ENCODE peak calls at places on chromosomes 2 and 18, in eight cellular contexts. W is left ventricle myocardium inferior; I is G401; S is IMR-90; C is brain microvascular endothelial cell; Z is stomach; B is CD4-positive, CD25-positive, alpha-beta regulatory T cell; Y is GM19239. V is an unnamed sample.

GRCh38 chr2:64462940-64463339 is 9.0 kb downstream of the LGALSL start:
- DNase-seq in B (no peak), Z (no peak), Y (no peak), I (no peak), C (no peak), W (no peak), S (peak), V (peak)

GRCh38 chr2:42492691-42493467 is 903 bp downstream of the KCNG3 start:
- DNase-seq in W (no peak), Y (no peak), S (no peak), C (no peak), B (no peak), Z (no peak), I (no peak), V (no peak)

GRCh38 chr18:54210463-54210862 is 14.0 kb downstream of the MBD2 start:
- DNase-seq in W (no peak), B (no peak), C (no peak), Y (no peak), I (no peak), S (no peak), Z (no peak), V (no peak)

GRCh38 chr2:8298783-8299182 is 383.1 kb upstream of the ID2 start:
- DNase-seq in Y (no peak), I (peak), C (no peak), S (no peak), B (no peak), Z (no peak), W (no peak), V (no peak)

GRCh38 chr2:6017887-6018286 is 325.7 kb downstream of the SOX11 start:
- DNase-seq in Z (no peak), W (no peak), I (no peak), Y (no peak), S (no peak), B (no peak), C (no peak), V (no peak)

GRCh38 chr18:55559735-55560134 is 28.3 kb downstream of the TCF4 start:
- DNase-seq in B (no peak), Z (no peak), I (no peak), Y (no peak), W (peak), S (no peak), C (no peak), V (no peak)

GRCh38 chr2:212843409-212844199 is 305.0 kb upstream of the ERBB4 start:
- DNase-seq in I (no peak), W (no peak), S (peak), Z (no peak), Y (no peak), B (no peak), C (peak), V (peak)

GRCh38 chr2:63189026-63189425 is 138.4 kb downstream of the OTX1 start:
- DNase-seq in W (no peak), I (peak), B (no peak), S (peak), Y (peak), Z (no peak), C (peak), V (peak)

GRCh38 chr18:79677221-79677620 is 2.4 kb upstream of the CTDP1 start:
- DNase-seq in W (no peak), B (no peak), S (no peak), I (no peak), C (no peak), Y (no peak), Z (no peak), V (no peak)

GRCh38 chr18:41162781-41163180 is 792.3 kb upstream of the PIK3C3 start:
- DNase-seq in Y (no peak), I (no peak), C (no peak), Z (no peak), W (no peak), S (no peak), B (no peak), V (no peak)

GRCh38 chr2:230130668-230131364 is 62.1 kb upstream of the SLC16A14 start:
- DNase-seq in Y (no peak), C (peak), Z (no peak), S (peak), I (no peak), W (peak), B (no peak), V (peak)

GRCh38 chr18:72530622-72531021 is 13.5 kb downstream of the CBLN2 start:
- DNase-seq in Z (no peak), W (no peak), B (no peak), C (no peak), I (no peak), S (no peak), Y (no peak), V (no peak)

GRCh38 chr18:75162467-75162866 is 46.5 kb downstream of the PTGR3 start:
- DNase-seq in C (peak), W (no peak), Z (no peak), B (no peak), S (peak), Y (no peak), I (no peak), V (peak)

GRCh38 chr2:179096090-179096489 is 46.2 kb upstream of the CCDC141 start:
- DNase-seq in Y (peak), W (no peak), B (peak), I (no peak), S (no peak), C (no peak), Z (no peak), V (no peak)

GRCh38 chr2:19989681-19990415 is at the start of gene WDR35:
- DNase-seq in Z (peak), I (peak), W (peak), Y (peak), S (peak), B (peak), C (peak), V (peak)

GRCh38 chr2:96939415-96939814 is 47.0 kb downstream of the FAM178B start:
- DNase-seq in C (no peak), Y (no peak), B (no peak), S (no peak), I (no peak), Z (no peak), W (no peak), V (no peak)